ENCODE peak calls at places on chromosomes 11 and 22, in four cellular contexts. L, Z, N and E are unnamed samples.

GRCh38 chr11:34358258-34358665 is 452 bp upstream of the ABTB2 start:
- DNase-seq in Z (peak; percentile 76), N (peak; percentile 47), L (no peak), E (no peak)

GRCh38 chr22:24521791-24522245 is 26.7 kb downstream of the UPB1 start:
- DNase-seq in Z (peak; percentile 62), N (peak; percentile 51), L (peak; percentile 55), E (peak; percentile 73)

GRCh38 chr11:44104472-44105294 is 9.2 kb downstream of the EXT2 start:
- DNase-seq in Z (no peak), L (no peak), N (no peak), E (no peak)

GRCh38 chr22:45218974-45219373 is 21.7 kb downstream of the KIAA0930 start:
- DNase-seq in N (peak; percentile 65), Z (peak; percentile 21), L (no peak), E (peak; percentile 80)

GRCh38 chr11:68643576-68643975 is 40.8 kb upstream of the GAL start:
- DNase-seq in L (no peak), N (peak; percentile 9), Z (peak; percentile 17), E (no peak)

GRCh38 chr11:34794696-34795095 is 121.5 kb downstream of the APIP start:
- DNase-seq in Z (no peak), N (no peak), L (no peak), E (no peak)

GRCh38 chr11:68470304-68470811 is 9.8 kb downstream of the PPP6R3 start:
- DNase-seq in L (no peak), N (no peak), Z (no peak), E (no peak)

GRCh38 chr22:43203471-43203981 is 16.6 kb upstream of the TTLL12 start:
- DNase-seq in Z (no peak), L (no peak), N (no peak), E (no peak)

GRCh38 chr11:10490398-10491232 is 35.6 kb downstream of the AMPD3 start:
- DNase-seq in L (peak; percentile 98), N (peak; percentile 100), Z (peak; percentile 97), E (no peak)

GRCh38 chr22:39175127-39176066 is 22.9 kb upstream of the CBX7 start:
- DNase-seq in N (no peak), L (peak; percentile 14), Z (no peak), E (no peak)

GRCh38 chr11:127843483-127844396 is 743.6 kb downstream of the ETS1 start:
- DNase-seq in N (peak; percentile 63), L (peak; percentile 62), Z (peak; percentile 56), E (peak; percentile 43)

GRCh38 chr11:66414120-66414934 is 6.5 kb upstream of the NPAS4 start:
- DNase-seq in N (no peak), L (no peak), Z (no peak), E (no peak)

GRCh38 chr22:42432818-42433217 is 615 bp upstream of the NFAM1 start:
- DNase-seq in Z (no peak), L (no peak), N (no peak), E (no peak)

GRCh38 chr11:299081-299891 is at the start of gene IFITM5:
- DNase-seq in Z (no peak), L (no peak), N (no peak), E (no peak)

GRCh38 chr11:70610561-70610960 is 212.2 kb downstream of the CTTN start:
- DNase-seq in L (no peak), N (peak; percentile 49), Z (peak; percentile 27), E (no peak)

GRCh38 chr11:32935462-32936029 is 42.9 kb downstream of the QSER1 start:
- DNase-seq in L (no peak), Z (no peak), N (peak; percentile 6), E (no peak)

GRCh38 chr11:68159161-68159560 is 38.0 kb upstream of the CHKA start:
- DNase-seq in L (no peak), N (no peak), Z (no peak), E (no peak)

GRCh38 chr11:73325036-73325981 is 17.2 kb downstream of the ARHGEF17 start:
- DNase-seq in N (no peak), L (peak; percentile 71), Z (peak; percentile 66), E (peak; percentile 88)

GRCh38 chr22:49976439-49977175 is 16.0 kb downstream of the PIM3 start:
- DNase-seq in N (no peak), Z (no peak), L (no peak), E (peak; percentile 75)

GRCh38 chr11:17609536-17610401 is 62.7 kb downstream of the OTOG start:
- DNase-seq in N (no peak), L (no peak), Z (no peak), E (no peak)

GRCh38 chr11:66841861-66842260 is 1.4 kb upstream of the RCE1 start:
- DNase-seq in Z (no peak), L (no peak), N (no peak), E (no peak)

GRCh38 chr11:112961751-112962747 is 829 bp downstream of the NCAM1 start:
- DNase-seq in N (no peak), L (no peak), Z (no peak), E (peak; percentile 12)

GRCh38 chr22:48173061-48173849 is 1410.8 kb downstream of the TBC1D22A start:
- DNase-seq in Z (no peak), L (no peak), N (no peak), E (no peak)

GRCh38 chr11:77580712-77581337 is 8.9 kb upstream of the AQP11 start:
- DNase-seq in L (no peak), N (peak; percentile 55), Z (peak; percentile 16), E (no peak)

GRCh38 chr22:31626427-31627150 is 35.4 kb downstream of the PISD start:
- DNase-seq in L (no peak), N (no peak), Z (no peak), E (no peak)

GRCh38 chr11:69000831-69001245 is 12.2 kb downstream of the MRGPRF start:
- DNase-seq in Z (peak; percentile 84), L (peak; percentile 87), N (peak; percentile 82), E (no peak)

GRCh38 chr11:69812927-69813326 is 6.3 kb downstream of the FGF3 start:
- DNase-seq in L (no peak), Z (no peak), N (no peak), E (no peak)

GRCh38 chr11:30564994-30565393 is 21.2 kb downstream of the MPPED2 start:
- DNase-seq in Z (no peak), L (no peak), N (no peak), E (no peak)

GRCh38 chr11:204587-205109 is 2.6 kb downstream of the BET1L start:
- DNase-seq in N (no peak), Z (no peak), L (no peak), E (no peak)

GRCh38 chr11:407651-408080 is 7.1 kb downstream of the SIGIRR start:
- DNase-seq in N (no peak), L (no peak), Z (no peak), E (no peak)

GRCh38 chr11:57566564-57567209 is 785 bp downstream of the UBE2L6 start:
- DNase-seq in Z (no peak), N (peak; percentile 55), L (peak; percentile 5), E (no peak)

GRCh38 chr11:14499178-14499559 is 442 bp downstream of the COPB1 start:
- DNase-seq in L (no peak), Z (no peak), N (peak; percentile 14), E (no peak)

GRCh38 chr11:67389477-67389876 is 2.3 kb upstream of the RAD9A start:
- DNase-seq in N (no peak), L (no peak), Z (no peak), E (no peak)

GRCh38 chr11:19614370-19614936 is 98.2 kb upstream of the NAV2 start:
- DNase-seq in Z (no peak), L (no peak), N (no peak), E (no peak)

GRCh38 chr11:119144825-119145476 is 3.9 kb upstream of the ABCG4 start:
- DNase-seq in Z (peak; percentile 71), N (peak; percentile 70), L (peak; percentile 57), E (peak; percentile 82)

GRCh38 chr22:30612789-30613188 is 5.8 kb downstream of the TCN2 start:
- DNase-seq in N (no peak), Z (no peak), L (no peak), E (no peak)
- TF ChIP-seq CTCF in N (no peak), Z (no peak), L (peak; percentile 14), E (no peak)

GRCh38 chr11:120942701-120943100 is 81.2 kb upstream of the TBCEL start:
- DNase-seq in L (no peak), Z (no peak), N (no peak), E (no peak)

GRCh38 chr11:120950880-120951279 is 73.0 kb upstream of the TBCEL start:
- DNase-seq in Z (no peak), L (no peak), N (no peak), E (no peak)

GRCh38 chr11:120940297-120940847 is 83.5 kb upstream of the TBCEL start:
- DNase-seq in L (no peak), N (no peak), Z (peak; percentile 64), E (no peak)

GRCh38 chr11:120941000-120941399 is 82.9 kb upstream of the TBCEL start:
- DNase-seq in L (no peak), Z (peak; percentile 30), N (no peak), E (no peak)

DNA sequence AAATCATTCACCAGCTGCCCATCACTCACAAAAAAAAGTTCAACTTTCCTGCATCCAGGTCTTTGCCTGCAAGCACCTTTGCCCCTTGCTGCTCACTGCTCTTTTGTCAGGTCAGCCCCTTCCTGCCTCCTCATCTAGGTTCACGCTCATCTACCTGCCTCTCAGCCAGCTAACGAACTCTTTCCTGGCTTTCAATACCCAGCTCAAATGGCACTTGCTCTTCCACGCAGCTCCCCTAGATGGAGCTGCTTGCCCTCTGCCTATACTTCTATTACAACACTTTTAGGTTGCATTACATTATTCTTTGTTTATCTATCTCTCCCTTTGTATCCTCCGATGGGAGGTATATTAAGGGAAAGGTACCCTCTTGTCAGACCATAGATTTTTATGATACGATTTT is 78.9 kb upstream of the TBCEL start:
- DNase-seq in Z (no peak), N (no peak), L (no peak), E (no peak)
- TF ChIP-seq CTCF in Z (peak; percentile 31), N (peak; percentile 21), L (peak; percentile 43), E (peak; percentile 21)

GRCh38 chr11:91382946-91383345 is 841.7 kb upstream of the FAT3 start:
- DNase-seq in N (no peak), L (no peak), Z (no peak), E (no peak)
- TF ChIP-seq CTCF in N (no peak), L (no peak), Z (no peak), E (no peak)

DNA sequence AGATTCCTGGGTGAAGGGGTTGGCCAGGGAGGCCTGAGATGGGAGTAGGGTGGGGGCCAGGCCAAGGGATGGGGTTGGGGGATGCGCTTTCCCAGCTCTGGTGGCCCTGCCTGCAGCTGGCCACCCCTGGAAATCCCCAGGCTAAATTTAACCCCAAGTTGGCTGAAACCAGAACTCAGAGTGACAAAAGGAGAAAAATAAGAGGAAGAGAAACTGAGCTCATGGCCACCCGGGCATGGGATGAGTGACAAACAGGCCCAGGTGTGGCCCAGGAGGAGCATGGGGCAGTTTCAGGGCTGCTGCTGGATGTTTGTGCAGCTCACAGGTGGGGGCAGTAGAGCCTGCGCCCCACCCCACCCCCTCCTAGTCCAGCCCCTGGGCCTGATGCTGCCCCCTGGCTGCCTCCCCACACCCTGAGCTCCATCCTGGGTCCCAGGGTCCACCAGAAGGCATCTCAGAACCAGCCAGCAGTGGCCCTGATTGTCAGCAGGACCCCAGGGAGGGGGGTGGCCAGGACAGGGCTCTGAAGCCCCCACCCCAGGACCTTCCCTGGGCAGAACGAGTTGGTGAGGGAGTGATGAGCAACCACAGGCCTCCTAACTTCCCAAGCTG is 48.0 kb downstream of the IGLL5 start:
- DNase-seq in L (no peak), Z (no peak), N (no peak), E (peak; percentile 95)
- TF ChIP-seq CTCF in L (peak; percentile 49), Z (no peak), N (no peak), E (peak; percentile 49)